ENCODE peak calls at places on chromosomes 12 and 14, in four cellular contexts. V is fibroblast of pulmonary artery, J is fibroblast of lung, D is mucosa of descending colon. L is an unnamed sample.

GRCh38 chr12:12505544-12506501 is 56.8 kb downstream of the DUSP16 start:
- DNase-seq in D (no peak), J (peak; percentile 59), V (peak; percentile 47), L (peak; percentile 82)

GRCh38 chr12:62933220-62933870 is 1.6 kb downstream of the PPM1H start:
- DNase-seq in J (no peak), V (no peak), D (no peak), L (no peak)

GRCh38 chr12:7303772-7304171 is at the start of gene ACSM4:
- DNase-seq in V (no peak), D (no peak), J (no peak), L (no peak)

GRCh38 chr12:83476006-83476405 is 789.3 kb downstream of the TMTC2 start:
- DNase-seq in J (no peak), D (no peak), V (no peak), L (no peak)

GRCh38 chr14:20986811-20987210 is 3.0 kb upstream of the METTL17 start:
- DNase-seq in V (peak; percentile 95), J (peak; percentile 97), D (no peak), L (peak; percentile 95)

GRCh38 chr14:100308112-100308792 is 2.0 kb upstream of the SLC25A29 start:
- DNase-seq in V (no peak), J (no peak), D (no peak), L (no peak)

GRCh38 chr14:99879401-99880295 is 86.4 kb downstream of the EML1 start:
- DNase-seq in D (no peak), J (peak; percentile 85), V (peak; percentile 42), L (peak; percentile 88)

GRCh38 chr14:80575763-80576162 is 364.5 kb upstream of the DIO2 start:
- DNase-seq in V (no peak), D (no peak), J (no peak), L (no peak)

GRCh38 chr12:120194534-120195395 is at the start of gene GCN1:
- DNase-seq in V (peak; percentile 74), J (peak; percentile 86), D (peak; percentile 91), L (peak; percentile 76)

GRCh38 chr12:89951050-89951693 is 242.5 kb upstream of the ATP2B1 start:
- DNase-seq in D (no peak), J (peak; percentile 56), V (no peak), L (peak; percentile 32)

GRCh38 chr12:124917841-124918621 is 3.6 kb upstream of the UBC start:
- DNase-seq in J (peak; percentile 35), V (no peak), D (no peak), L (no peak)

GRCh38 chr12:100995771-100996170 is 201.2 kb downstream of the ANO4 start:
- DNase-seq in D (no peak), V (no peak), J (peak; percentile 70), L (no peak)

GRCh38 chr12:46518184-46518583 is 145.6 kb upstream of the SLC38A2 start:
- DNase-seq in D (peak; percentile 36), J (no peak), V (no peak), L (peak; percentile 54)

GRCh38 chr14:34256223-34256622 is 205.8 kb downstream of the SPTSSA start:
- DNase-seq in J (no peak), V (no peak), D (no peak), L (no peak)

GRCh38 chr14:71183856-71184255 is 276.6 kb downstream of the PCNX1 start:
- DNase-seq in J (no peak), D (no peak), V (no peak), L (no peak)

GRCh38 chr12:69685810-69686209 is 13.3 kb downstream of the BEST3 start:
- DNase-seq in V (peak; percentile 16), J (peak; percentile 70), D (no peak), L (peak; percentile 53)

GRCh38 chr14:67343601-67344230 is 15.9 kb downstream of the ATP6V1D start:
- DNase-seq in D (no peak), J (peak; percentile 7), V (no peak), L (no peak)

GRCh38 chr12:109921982-109922381 is 21.9 kb downstream of the TCHP start:
- DNase-seq in V (no peak), J (no peak), D (no peak), L (no peak)

GRCh38 chr12:94640134-94640928 is 10.0 kb downstream of the TMCC3 start:
- DNase-seq in D (no peak), V (peak; percentile 62), J (peak; percentile 93), L (peak; percentile 30)

GRCh38 chr12:94643585-94643984 is 6.8 kb downstream of the TMCC3 start:
- DNase-seq in D (no peak), J (no peak), V (no peak), L (no peak)

GRCh38 chr12:94638521-94638920 is 11.8 kb downstream of the TMCC3 start:
- DNase-seq in V (no peak), D (no peak), J (no peak), L (no peak)

GRCh38 chr12:94644141-94644575 is 6.2 kb downstream of the TMCC3 start:
- DNase-seq in J (peak; percentile 74), V (peak; percentile 50), D (no peak), L (no peak)

GRCh38 chr12:94641283-94641682 is 9.1 kb downstream of the TMCC3 start:
- DNase-seq in V (no peak), D (no peak), J (no peak), L (no peak)
- TF ChIP-seq CTCF in V (no peak), D (no peak), J (no peak), L (no peak)

GRCh38 chr12:122265433-122265832 is 861 bp downstream of the VPS33A start:
- DNase-seq in D (no peak), J (no peak), V (no peak), L (no peak)
- H3K4me3 ChIP-seq in D (no peak overlapping the region), J (peak overlapping the region; percentile 75), V (peak overlapping the region; percentile 95), L (peak overlapping the region; percentile 99)

GRCh38 chr12:112219195-112219594 is 93.8 kb downstream of the TRAFD1 start:
- DNase-seq in V (no peak), J (peak; percentile 9), D (no peak), L (no peak)
- TF ChIP-seq CTCF in V (no peak), J (no peak), D (no peak), L (no peak)

GRCh38 chr12:29426516-29426915 is 45.5 kb upstream of the ERGIC2 start:
- DNase-seq in J (no peak), D (no peak), V (no peak), L (no peak)

GRCh38 chr12:29429999-29430698 is 49.2 kb upstream of the ERGIC2 start:
- DNase-seq in D (no peak), V (no peak), J (no peak), L (no peak)

GRCh38 chr12:29428630-29429029 is 47.7 kb upstream of the ERGIC2 start:
- DNase-seq in J (peak; percentile 60), V (peak; percentile 95), D (no peak), L (peak; percentile 55)

GRCh38 chr12:29427964-29428363 is 47.0 kb upstream of the ERGIC2 start:
- DNase-seq in J (no peak), V (peak; percentile 50), D (no peak), L (no peak)

GRCh38 chr12:29425722-29426121 is 44.8 kb upstream of the ERGIC2 start:
- DNase-seq in J (no peak), V (peak; percentile 30), D (no peak), L (no peak)
- H3K4me3 ChIP-seq in J (no peak overlapping the region), V (no peak overlapping the region), D (no peak overlapping the region), L (no peak overlapping the region)

GRCh38 chr14:88203289-88203688 is 119.8 kb downstream of the KCNK10 start:
- DNase-seq in D (no peak), V (no peak), J (no peak), L (no peak)
- TF ChIP-seq CTCF in D (no peak), V (no peak), J (no peak), L (no peak)

GRCh38 chr14:92037989-92038388 is 1.9 kb downstream of the TRIP11 start:
- DNase-seq in J (peak; percentile 7), D (no peak), V (peak; percentile 2), L (no peak)
- H3K4me3 ChIP-seq in J (peak overlapping the region; percentile 63), D (no peak overlapping the region), V (peak overlapping the region; percentile 95), L (peak overlapping the region; percentile 93)

DNA sequence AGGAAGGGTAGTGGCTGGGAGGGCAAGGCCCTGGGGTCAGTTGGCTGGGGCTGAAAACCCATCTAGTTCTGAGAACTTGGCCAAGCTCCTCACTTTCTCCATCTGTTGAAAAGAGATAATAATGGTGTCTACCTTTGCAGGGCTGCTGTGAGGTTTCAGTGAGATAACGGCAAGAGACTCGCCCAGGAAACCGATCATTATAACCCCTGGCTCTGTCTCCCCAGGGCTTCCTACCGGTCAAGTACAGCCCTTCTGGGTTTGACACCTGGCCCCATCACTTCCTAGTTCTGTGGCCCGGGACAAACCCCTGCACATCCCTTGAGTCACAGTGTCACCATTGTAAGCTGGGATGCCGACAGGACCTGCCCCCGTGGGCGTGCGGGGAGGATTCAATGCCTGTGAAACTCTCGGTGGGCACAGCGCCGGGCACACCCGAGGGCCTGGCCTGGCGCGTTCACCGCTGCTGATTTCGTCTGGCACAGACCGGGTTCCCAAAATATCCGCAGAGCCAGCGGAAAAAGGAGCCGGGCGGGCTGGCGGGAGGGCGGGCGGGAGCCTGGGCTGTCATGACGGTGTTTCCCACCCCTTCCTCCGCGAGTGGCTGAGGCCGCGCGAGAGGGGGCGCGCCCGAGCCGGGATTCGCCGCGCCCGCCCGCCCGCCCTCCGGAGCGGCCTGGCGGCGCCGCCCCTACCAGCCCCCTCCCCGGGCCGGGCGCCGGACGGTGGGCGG is 4.5 kb downstream of the KMT5A start:
- DNase-seq in V (peak; percentile 62), D (peak; percentile 82), J (peak; percentile 68), L (peak; percentile 59)
- TF ChIP-seq CTCF in V (no peak), D (no peak), J (no peak), L (no peak)

GRCh38 chr14:23544511-23545447 is 6.8 kb downstream of the ZFHX2 start:
- DNase-seq in J (no peak), D (no peak), V (no peak), L (no peak)
- H3K4me3 ChIP-seq in J (no peak overlapping the region), D (no peak overlapping the region), V (no peak overlapping the region), L (no peak overlapping the region)